ENCODE peak calls at places on chromosomes 16 and 17, in nine cellular contexts. Q, B, N, S, J, M, Z, F and R are unnamed samples.

GRCh38 chr17:7951143-7951792 is 19.3 kb downstream of the CNTROB start:
- DNase-seq in Q (no peak), B (no peak), N (no peak), S (no peak), J (no peak), M (no peak), Z (no peak), F (no peak), R (no peak)

GRCh38 chr17:82216301-82217119 is 3.9 kb upstream of the CCDC57 start:
- DNase-seq in Q (no peak), B (no peak), N (peak; percentile 35), S (no peak), J (no peak), M (peak; percentile 83), Z (no peak), F (no peak), R (no peak)

GRCh38 chr16:59169168-59169567 is 435.1 kb upstream of the GOT2 start:
- DNase-seq in Q (no peak), B (no peak), N (no peak), S (no peak), J (no peak), M (no peak), Z (no peak), F (no peak), R (no peak)

GRCh38 chr16:11254913-11255736 is 879 bp downstream of the SOCS1 start:
- DNase-seq in Q (no peak), B (peak; percentile 44), N (peak; percentile 67), S (no peak), J (no peak), M (peak; percentile 65), Z (peak; percentile 58), F (no peak), R (no peak)

GRCh38 chr16:11977206-11978041 is 890 bp downstream of the SNX29 start:
- DNase-seq in Q (no peak), B (no peak), N (no peak), S (peak; percentile 66), J (no peak), M (no peak), Z (no peak), F (no peak), R (peak; percentile 43)

GRCh38 chr16:70158261-70158939 is 15.2 kb upstream of the CLEC18C start:
- DNase-seq in Q (no peak), B (no peak), N (no peak), S (peak; percentile 41), J (no peak), M (no peak), Z (no peak), F (no peak), R (no peak)

GRCh38 chr16:79519448-79519847 is 81.1 kb downstream of the MAF start:
- DNase-seq in Q (no peak), B (no peak), N (no peak), S (no peak), J (no peak), M (peak; percentile 23), Z (no peak), F (no peak), R (no peak)

GRCh38 chr17:46139365-46140210 is 53.6 kb downstream of the KANSL1 start:
- DNase-seq in Q (no peak), B (no peak), N (no peak), S (no peak), J (no peak), M (no peak), Z (no peak), F (no peak), R (no peak)

GRCh38 chr17:80892900-80893603 is 98.6 kb upstream of the CHMP6 start:
- DNase-seq in Q (no peak), B (no peak), N (peak; percentile 54), S (peak; percentile 92), J (peak; percentile 62), M (no peak), Z (peak; percentile 40), F (no peak), R (no peak)

GRCh38 chr17:78378225-78379133 is at the start of gene PGS1:
- DNase-seq in Q (peak; percentile 75), B (peak; percentile 66), N (peak; percentile 76), S (no peak), J (peak; percentile 45), M (peak; percentile 89), Z (peak; percentile 76), F (peak; percentile 76), R (no peak)

GRCh38 chr16:89319883-89320716 is 102.6 kb downstream of the ZNF778 start:
- DNase-seq in Q (no peak), B (no peak), N (no peak), S (peak; percentile 84), J (no peak), M (peak; percentile 40), Z (no peak), F (no peak), R (no peak)

GRCh38 chr16:78034530-78034929 is 12.2 kb downstream of the CLEC3A start:
- DNase-seq in Q (no peak), B (no peak), N (no peak), S (no peak), J (no peak), M (no peak), Z (no peak), F (no peak), R (no peak)

GRCh38 chr17:78717431-78717980 is 64.6 kb downstream of the CYTH1 start:
- DNase-seq in Q (peak; percentile 46), B (no peak), N (no peak), S (no peak), J (peak; percentile 72), M (no peak), Z (no peak), F (no peak), R (no peak)

GRCh38 chr16:78528265-78528664 is 428.8 kb downstream of the WWOX start:
- DNase-seq in Q (no peak), B (no peak), N (no peak), S (no peak), J (no peak), M (no peak), Z (no peak), F (no peak), R (no peak)

GRCh38 chr16:1764971-1765370 is 6.4 kb downstream of the NME3 start:
- DNase-seq in Q (no peak), B (no peak), N (no peak), S (no peak), J (no peak), M (no peak), Z (no peak), F (no peak), R (no peak)

GRCh38 chr16:57112403-57113041 is 20.1 kb downstream of the CPNE2 start:
- DNase-seq in Q (no peak), B (no peak), N (no peak), S (no peak), J (no peak), M (no peak), Z (no peak), F (no peak), R (no peak)

GRCh38 chr16:24815052-24815451 is 30.7 kb upstream of the SLC5A11 start:
- DNase-seq in Q (no peak), B (no peak), N (no peak), S (no peak), J (no peak), M (no peak), Z (no peak), F (no peak), R (no peak)

GRCh38 chr16:88429387-88430184 is 23.5 kb upstream of the ZFPM1 start:
- DNase-seq in Q (no peak), B (no peak), N (no peak), S (no peak), J (no peak), M (no peak), Z (no peak), F (no peak), R (no peak)

GRCh38 chr17:43556292-43556691 is 10.2 kb upstream of the ETV4 start:
- DNase-seq in Q (no peak), B (no peak), N (no peak), S (peak; percentile 64), J (no peak), M (peak; percentile 56), Z (no peak), F (no peak), R (no peak)

GRCh38 chr17:55830210-55830609 is 79.4 kb downstream of the PCTP start:
- DNase-seq in Q (no peak), B (no peak), N (no peak), S (no peak), J (no peak), M (no peak), Z (no peak), F (no peak), R (no peak)

GRCh38 chr17:76546556-76547182 is 6.8 kb downstream of the PRCD start:
- DNase-seq in Q (no peak), B (no peak), N (no peak), S (no peak), J (peak; percentile 36), M (no peak), Z (no peak), F (no peak), R (peak; percentile 88)

GRCh38 chr16:590165-590874 is 454 bp downstream of the RAB40C start:
- DNase-seq in Q (no peak), B (no peak), N (no peak), S (no peak), J (no peak), M (peak; percentile 64), Z (no peak), F (no peak), R (no peak)

GRCh38 chr16:52597772-52598483 is 51.0 kb upstream of the TOX3 start:
- DNase-seq in Q (peak; percentile 53), B (no peak), N (no peak), S (no peak), J (no peak), M (no peak), Z (no peak), F (no peak), R (no peak)

GRCh38 chr16:30049871-30050270 is 15.7 kb upstream of the ALDOA start:
- DNase-seq in Q (no peak), B (no peak), N (no peak), S (no peak), J (no peak), M (no peak), Z (no peak), F (no peak), R (no peak)

GRCh38 chr17:66965801-66966528 is 1.5 kb downstream of the CACNG4 start:
- DNase-seq in Q (no peak), B (no peak), N (no peak), S (no peak), J (no peak), M (peak; percentile 33), Z (no peak), F (no peak), R (no peak)

GRCh38 chr17:57051886-57052342 is 33.1 kb upstream of the AKAP1 start:
- DNase-seq in Q (peak; percentile 29), B (no peak), N (no peak), S (no peak), J (no peak), M (no peak), Z (no peak), F (no peak), R (no peak)